ENCODE peak calls at places on chromosome X, in nine cellular contexts. X, G, C, Q, F, S, N, L and Z are unnamed samples.

GRCh38 chrX:96729868-96730643 is 45.4 kb downstream of the DIAPH2 start:
- DNase-seq in X (no peak), G (no peak), C (no peak), Q (no peak), F (no peak), S (no peak), N (no peak), L (no peak), Z (no peak)

GRCh38 chrX:41634284-41634683 is 54.5 kb upstream of the GPR34 start:
- DNase-seq in X (no peak), G (no peak), C (no peak), Q (peak; percentile 35), F (peak; percentile 2), S (no peak), N (peak; percentile 11), L (peak; percentile 5), Z (no peak)

GRCh38 chrX:97374266-97374665 is 490.6 kb downstream of the RPA4 start:
- DNase-seq in X (no peak), G (no peak), C (no peak), Q (no peak), F (no peak), S (no peak), N (no peak), L (no peak), Z (no peak)

GRCh38 chrX:121308276-121308805 is 260.9 kb downstream of the GLUD2 start:
- DNase-seq in X (peak; percentile 22), G (peak; percentile 6), C (no peak), Q (peak; percentile 94), F (peak; percentile 64), S (peak; percentile 28), N (peak; percentile 86), L (peak; percentile 76), Z (peak; percentile 6)

GRCh38 chrX:123803331-123803983 is 56.4 kb upstream of the XIAP start:
- DNase-seq in X (peak; percentile 38), G (peak; percentile 97), C (no peak), Q (peak; percentile 83), F (peak; percentile 68), S (peak; percentile 12), N (peak; percentile 64), L (peak; percentile 65), Z (peak; percentile 4)

GRCh38 chrX:152926923-152927322 is 29.1 kb downstream of the ZNF185 start:
- DNase-seq in X (no peak), G (no peak), C (no peak), Q (peak; percentile 10), F (no peak), S (no peak), N (no peak), L (no peak), Z (no peak)

GRCh38 chrX:11724122-11725017 is 33.7 kb upstream of the MSL3 start:
- DNase-seq in X (peak; percentile 39), G (peak; percentile 0), C (no peak), Q (peak; percentile 57), F (peak; percentile 53), S (peak; percentile 28), N (peak; percentile 56), L (peak; percentile 58), Z (peak; percentile 6)

GRCh38 chrX:155949098-155949497 is 48.4 kb upstream of the IL9R start:
- DNase-seq in X (no peak), G (no peak), C (no peak), Q (no peak), F (no peak), S (no peak), N (peak; percentile 5), L (no peak), Z (no peak)

GRCh38 chrX:10233173-10233572 is 76.4 kb downstream of the CLCN4 start:
- DNase-seq in X (no peak), G (no peak), C (no peak), Q (peak; percentile 73), F (no peak), S (no peak), N (no peak), L (no peak), Z (no peak)

GRCh38 chrX:13022926-13023325 is 21.5 kb downstream of the FAM9C start:
- DNase-seq in X (peak; percentile 55), G (no peak), C (no peak), Q (no peak), F (peak; percentile 67), S (peak; percentile 32), N (no peak), L (no peak), Z (no peak)

GRCh38 chrX:74419861-74420193 is 1.5 kb upstream of the SLC16A2 start:
- DNase-seq in X (no peak), G (no peak), C (no peak), Q (no peak), F (no peak), S (no peak), N (no peak), L (no peak), Z (peak; percentile 3)

GRCh38 chrX:150848914-150849365 is 49.5 kb downstream of the CD99L2 start:
- DNase-seq in X (no peak), G (peak; percentile 54), C (no peak), Q (no peak), F (no peak), S (no peak), N (peak; percentile 29), L (no peak), Z (no peak)

GRCh38 chrX:16882188-16882587 is 12.0 kb upstream of the RBBP7 start:
- DNase-seq in X (no peak), G (no peak), C (no peak), Q (no peak), F (peak; percentile 41), S (no peak), N (peak; percentile 53), L (peak; percentile 41), Z (no peak)

GRCh38 chrX:19772759-19773623 is 114.4 kb downstream of the SH3KBP1 start:
- DNase-seq in X (no peak), G (no peak), C (no peak), Q (peak; percentile 18), F (peak; percentile 76), S (no peak), N (no peak), L (no peak), Z (no peak)

GRCh38 chrX:40420899-40421729 is 159.7 kb upstream of the ATP6AP2 start:
- DNase-seq in X (no peak), G (peak; percentile 13), C (no peak), Q (no peak), F (peak; percentile 75), S (no peak), N (peak; percentile 42), L (peak; percentile 7), Z (no peak)

GRCh38 chrX:550514-550913 is 80.1 kb upstream of the SHOX start:
- DNase-seq in X (no peak), G (no peak), C (no peak), Q (no peak), F (no peak), S (no peak), N (no peak), L (no peak), Z (no peak)

GRCh38 chrX:149711545-149712236 is at the start of gene MAGEA11:
- DNase-seq in X (no peak), G (no peak), C (no peak), Q (no peak), F (no peak), S (no peak), N (no peak), L (no peak), Z (no peak)

GRCh38 chrX:149712831-149713230 is 971 bp downstream of the MAGEA11 start:
- DNase-seq in X (no peak), G (no peak), C (no peak), Q (no peak), F (no peak), S (no peak), N (no peak), L (no peak), Z (no peak)

GRCh38 chrX:149704664-149705063 is 7.2 kb upstream of the MAGEA11 start:
- DNase-seq in X (no peak), G (no peak), C (no peak), Q (no peak), F (no peak), S (no peak), N (no peak), L (no peak), Z (no peak)

GRCh38 chrX:149707147-149707901 is 4.5 kb upstream of the MAGEA11 start:
- DNase-seq in X (no peak), G (no peak), C (no peak), Q (no peak), F (no peak), S (no peak), N (no peak), L (no peak), Z (no peak)
- TF ChIP-seq CTCF in X (no peak), G (no peak), C (no peak), Q (no peak), F (no peak), S (no peak), N (no peak), L (no peak), Z (no peak)

GRCh38 chrX:131739823-131740222 is 195.9 kb downstream of the OR13H1 start:
- DNase-seq in X (no peak), G (peak; percentile 0), C (no peak), Q (no peak), F (no peak), S (no peak), N (no peak), L (peak; percentile 0), Z (no peak)

GRCh38 chrX:131746491-131746968 is 202.7 kb downstream of the OR13H1 start:
- DNase-seq in X (peak; percentile 17), G (no peak), C (peak; percentile 89), Q (peak; percentile 85), F (peak; percentile 36), S (no peak), N (no peak), L (no peak), Z (no peak)

GRCh38 chrX:131745942-131746489 is 202.1 kb downstream of the OR13H1 start:
- DNase-seq in X (no peak), G (no peak), C (no peak), Q (no peak), F (no peak), S (no peak), N (no peak), L (no peak), Z (no peak)

GRCh38 chrX:131741103-131741581 is 197.3 kb downstream of the OR13H1 start:
- DNase-seq in X (no peak), G (no peak), C (peak; percentile 91), Q (peak; percentile 77), F (no peak), S (no peak), N (no peak), L (no peak), Z (no peak)
- TF ChIP-seq CTCF in X (peak; percentile 14), G (no peak), C (peak; percentile 31), Q (peak; percentile 16), F (no peak), S (no peak), N (no peak), L (no peak), Z (no peak)

DNA sequence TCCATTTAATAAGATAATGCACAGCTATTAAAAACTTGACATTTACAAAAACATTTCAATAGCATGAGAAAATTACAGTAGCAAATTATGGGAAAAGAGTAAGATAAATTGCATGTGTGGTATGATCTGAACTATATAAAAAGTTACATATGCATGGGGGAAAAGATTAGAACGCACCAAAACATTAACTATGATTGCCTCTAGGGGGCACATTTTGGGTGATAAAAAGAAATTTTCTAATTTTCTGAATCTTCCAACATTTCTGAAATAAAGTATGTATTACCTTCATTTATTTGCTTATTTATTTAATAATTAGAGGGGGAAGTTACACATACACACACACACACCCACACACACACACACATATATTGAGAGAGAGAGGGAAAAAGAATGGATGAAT is 19.6 kb upstream of the KDM5C start:
- DNase-seq in X (no peak), G (no peak), C (no peak), Q (no peak), F (no peak), S (no peak), N (no peak), L (no peak), Z (no peak)
- TF ChIP-seq CTCF in X (no peak), G (no peak), C (no peak), Q (peak; percentile 51), F (no peak), S (no peak), N (peak; percentile 38), L (peak; percentile 25), Z (peak; percentile 43)

GRCh38 chrX:85391879-85392238 is 12.4 kb upstream of the POF1B start:
- DNase-seq in X (no peak), G (no peak), C (no peak), Q (no peak), F (no peak), S (no peak), N (no peak), L (no peak), Z (no peak)
- TF ChIP-seq CTCF in X (no peak), G (no peak), C (no peak), Q (no peak), F (no peak), S (no peak), N (no peak), L (no peak), Z (no peak)